ENCODE peak calls at places on chromosome 21, in eight cellular contexts. S is GM12878, U is breast epithelium, H is Panc1, F is HCT116, C is HL-60, X is sigmoid colon, E is H1. I is an unnamed sample.

GRCh38 chr21:38938343-38938742 is 132.6 kb downstream of the ETS2 start:
- DNase-seq in S (no peak), H (no peak), F (no peak), U (no peak), X (no peak), C (no peak), E (no peak), I (no peak)

GRCh38 chr21:45948576-45949141 is 32.9 kb upstream of the COL6A1 start:
- DNase-seq in C (no peak), H (no peak), E (no peak), U (no peak), F (no peak), X (peak; percentile 64), S (no peak), I (no peak)

GRCh38 chr21:21668198-21668597 is 670.0 kb downstream of the NCAM2 start:
- DNase-seq in C (no peak), H (no peak), U (no peak), X (no peak), E (no peak), S (no peak), F (no peak), I (no peak)

GRCh38 chr21:22813201-22813600 is 1815.0 kb downstream of the NCAM2 start:
- DNase-seq in F (no peak), U (no peak), C (no peak), S (no peak), X (no peak), H (no peak), E (no peak), I (no peak)

GRCh38 chr21:38815060-38815405 is 9.3 kb downstream of the ETS2 start:
- DNase-seq in U (no peak), F (no peak), H (no peak), X (no peak), S (no peak), C (no peak), E (no peak), I (no peak)

GRCh38 chr21:31893841-31894240 is 21.0 kb downstream of the HUNK start:
- DNase-seq in E (no peak), F (no peak), C (no peak), S (no peak), U (peak; percentile 68), H (no peak), X (no peak), I (no peak)

GRCh38 chr21:18950045-18950740 is 546.6 kb upstream of the TMPRSS15 start:
- DNase-seq in E (no peak), F (no peak), C (no peak), H (no peak), X (no peak), U (no peak), S (no peak), I (no peak)

GRCh38 chr21:31872452-31873274 is at the start of gene HUNK:
- DNase-seq in E (no peak), X (no peak), F (no peak), C (peak; percentile 9), U (peak; percentile 34), H (no peak), S (no peak), I (peak; percentile 36)

GRCh38 chr21:31191553-31191952 is 152.5 kb downstream of the TIAM1 start:
- DNase-seq in S (no peak), U (no peak), H (no peak), X (no peak), F (no peak), C (no peak), E (no peak), I (no peak)

GRCh38 chr21:36747815-36748381 is 49.0 kb downstream of the SIM2 start:
- DNase-seq in X (no peak), H (no peak), S (no peak), U (no peak), F (no peak), C (no peak), E (peak; percentile 93), I (peak; percentile 48)

GRCh38 chr21:22791986-22792560 is 1793.9 kb downstream of the NCAM2 start:
- DNase-seq in F (no peak), E (no peak), H (peak; percentile 24), X (no peak), U (no peak), S (no peak), C (no peak), I (no peak)

GRCh38 chr21:22679207-22679606 is 1681.0 kb downstream of the NCAM2 start:
- DNase-seq in H (no peak), X (no peak), F (no peak), U (no peak), C (no peak), E (no peak), S (no peak), I (no peak)

GRCh38 chr21:35090403-35090802 is 41.3 kb upstream of the RUNX1 start:
- DNase-seq in E (no peak), X (no peak), C (no peak), H (no peak), U (no peak), S (no peak), F (no peak), I (no peak)

GRCh38 chr21:15730484-15731242 is 881 bp downstream of the USP25 start:
- DNase-seq in U (no peak), F (no peak), S (no peak), E (no peak), C (peak; percentile 47), H (no peak), X (no peak), I (peak; percentile 13)

GRCh38 chr21:20308586-20308985 is 689.6 kb upstream of the NCAM2 start:
- DNase-seq in H (no peak), C (no peak), X (no peak), S (no peak), E (no peak), U (no peak), F (no peak), I (no peak)

GRCh38 chr21:35360870-35361570 is 311.9 kb upstream of the RUNX1 start:
- DNase-seq in E (no peak), H (no peak), U (no peak), X (no peak), C (no peak), S (no peak), F (no peak), I (no peak)

GRCh38 chr21:45973475-45974072 is 8.0 kb upstream of the COL6A1 start:
- DNase-seq in U (peak; percentile 71), C (no peak), X (peak; percentile 96), F (peak; percentile 35), S (no peak), E (peak; percentile 72), H (no peak), I (peak; percentile 80)

GRCh38 chr21:15631342-15631741 is 98.4 kb upstream of the USP25 start:
- DNase-seq in H (no peak), F (no peak), C (no peak), S (no peak), E (no peak), U (no peak), X (no peak), I (no peak)

GRCh38 chr21:29499734-29500343 is 201.1 kb downstream of the BACH1 start:
- DNase-seq in U (no peak), H (no peak), E (peak; percentile 78), S (no peak), C (peak; percentile 7), F (peak; percentile 32), X (no peak), I (no peak)

GRCh38 chr21:40143822-40144525 is 276.7 kb downstream of the PCP4 start:
- DNase-seq in C (peak; percentile 27), F (peak; percentile 6), X (no peak), S (no peak), U (peak; percentile 33), H (peak; percentile 8), E (peak; percentile 84), I (no peak)
- TF ChIP-seq POLR2AphosphoS5 in C (no peak), F (no peak), X (no peak), S (no peak), U (no peak), H (no peak), E (no peak), I (no peak)

GRCh38 chr21:26050857-26051256 is 119.7 kb downstream of the APP start:
- DNase-seq in C (no peak), S (no peak), F (no peak), X (no peak), H (no peak), U (no peak), E (no peak), I (no peak)

GRCh38 chr21:26057488-26058170 is 112.9 kb downstream of the APP start:
- DNase-seq in X (no peak), F (no peak), E (no peak), S (no peak), U (no peak), C (no peak), H (no peak), I (no peak)

GRCh38 chr21:26049803-26050202 is 120.8 kb downstream of the APP start:
- DNase-seq in U (no peak), X (no peak), E (no peak), F (no peak), H (no peak), C (no peak), S (no peak), I (no peak)

GRCh38 chr21:26055841-26056264 is 114.7 kb downstream of the APP start:
- DNase-seq in S (no peak), X (no peak), U (no peak), H (no peak), F (no peak), C (no peak), E (no peak), I (no peak)

DNA sequence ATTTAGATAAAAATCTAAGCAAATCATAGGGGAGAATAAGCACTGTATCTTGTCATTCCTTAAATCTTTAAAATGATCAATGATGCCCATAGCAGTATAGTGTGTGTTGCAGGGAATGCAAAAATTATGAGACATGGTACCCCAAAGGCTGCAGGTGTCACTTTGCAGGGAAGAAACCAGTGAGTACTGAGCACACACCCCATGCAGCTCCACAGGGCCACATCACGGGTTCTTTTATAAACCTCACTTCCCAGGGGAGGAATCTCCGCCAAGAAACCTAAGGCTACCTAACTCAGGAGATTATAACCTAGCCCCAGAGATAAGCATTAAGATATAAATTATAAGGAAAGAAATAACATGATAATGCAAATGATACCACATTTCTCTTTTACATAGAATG is 115.6 kb downstream of the APP start:
- DNase-seq in F (no peak), H (no peak), E (no peak), X (no peak), C (no peak), S (no peak), U (no peak), I (no peak)
- TF ChIP-seq POLR2AphosphoS5 in F (no peak), H (no peak), E (no peak), X (no peak), C (no peak), S (no peak), U (no peak), I (no peak)

DNA sequence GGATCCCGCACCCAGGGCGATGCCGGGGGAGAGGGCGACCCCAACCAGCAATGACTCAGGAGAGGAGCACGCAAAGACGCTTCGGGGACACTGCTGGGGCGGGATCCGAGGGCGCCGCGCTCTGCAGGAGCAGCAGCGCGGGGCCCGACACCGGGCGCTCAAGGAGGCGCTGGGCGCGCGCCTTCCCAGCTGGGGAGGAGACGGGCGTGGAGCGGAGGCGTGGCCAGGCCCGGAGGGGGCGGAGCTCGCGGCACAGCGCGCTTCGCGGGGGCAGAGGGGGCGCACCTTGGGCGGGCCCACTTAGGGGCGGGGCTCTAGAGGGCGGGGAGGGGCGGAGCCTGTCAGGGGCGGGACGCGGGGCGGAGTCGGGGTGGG is 369 bp downstream of the SUMO3 start:
- DNase-seq in U (peak; percentile 84), X (peak; percentile 97), F (peak; percentile 69), C (peak; percentile 88), E (peak; percentile 96), S (no peak), H (no peak), I (peak; percentile 93)
- TF ChIP-seq POLR2AphosphoS5 in U (no peak), X (no peak), F (peak; percentile 44), C (no peak), E (no peak), S (peak; percentile 56), H (no peak), I (no peak)

GRCh38 chr21:17570773-17571172 is 41.9 kb downstream of the BTG3 start:
- DNase-seq in X (no peak), H (no peak), C (no peak), E (no peak), U (no peak), S (no peak), F (no peak), I (no peak)
- TF ChIP-seq POLR2AphosphoS5 in X (no peak), H (no peak), C (no peak), E (no peak), U (no peak), S (no peak), F (no peak), I (no peak)